ENCODE peak calls at places on chromosomes 13 and 19, in five cellular contexts. X is fibroblast of the aortic adventitia, J is NCI-H1105, L is iPS-NIHi11, A is neural crest cell. D is an unnamed sample.

GRCh38 chr13:93915269-93915809 is 564.1 kb downstream of the DCT start:
- DNase-seq in L (no peak), J (no peak), X (peak; percentile 53), A (no peak), D (no peak)

GRCh38 chr13:100363351-100363750 is 225.2 kb downstream of the GGACT start:
- DNase-seq in A (no peak), L (no peak), X (peak; percentile 56), J (no peak), D (no peak)

GRCh38 chr19:6092329-6093286 is 17.7 kb downstream of the RFX2 start:
- DNase-seq in J (peak; percentile 62), A (peak; percentile 57), X (peak; percentile 87), L (peak; percentile 72), D (no peak)

GRCh38 chr13:100610399-100611347 is 22.1 kb upstream of the GGACT start:
- DNase-seq in A (no peak), X (no peak), J (no peak), L (no peak), D (peak; percentile 95)

GRCh38 chr13:25872871-25873607 is 178.8 kb downstream of the SHISA2 start:
- DNase-seq in X (no peak), A (no peak), J (no peak), L (no peak), D (no peak)

GRCh38 chr13:27797228-27797624 is 4.9 kb downstream of the GSX1 start:
- DNase-seq in J (no peak), L (peak; percentile 66), X (peak; percentile 8), A (peak; percentile 53), D (peak; percentile 34)

GRCh38 chr13:99465454-99465853 is 35.8 kb upstream of the TM9SF2 start:
- DNase-seq in J (peak; percentile 19), X (no peak), A (no peak), L (no peak), D (no peak)

GRCh38 chr13:51881296-51881695 is 19.5 kb downstream of the CCDC70 start:
- DNase-seq in A (no peak), J (no peak), L (no peak), X (no peak), D (no peak)

GRCh38 chr13:42990147-42990990 is 1.7 kb downstream of the EPSTI1 start:
- DNase-seq in L (no peak), J (peak; percentile 36), X (peak; percentile 16), A (no peak), D (no peak)

GRCh38 chr13:82076421-82076820 is 1735.5 kb upstream of the SPRY2 start:
- DNase-seq in A (no peak), L (no peak), J (no peak), X (no peak), D (no peak)

GRCh38 chr19:29239220-29239776 is 26.3 kb upstream of the UQCRFS1 start:
- DNase-seq in J (no peak), L (peak; percentile 20), X (no peak), A (no peak), D (no peak)

GRCh38 chr19:2977686-2978466 is 512 bp downstream of the TLE6 start:
- DNase-seq in X (no peak), J (no peak), A (no peak), L (no peak), D (no peak)

GRCh38 chr19:9869008-9869617 is 34.0 kb downstream of the PIN1 start:
- DNase-seq in A (no peak), L (no peak), J (no peak), X (peak; percentile 12), D (peak; percentile 96)

GRCh38 chr19:50328257-50329145 is 676 bp downstream of the KCNC3 start:
- DNase-seq in X (no peak), L (peak; percentile 39), A (no peak), J (no peak), D (peak; percentile 20)

GRCh38 chr13:22039961-22040360 is 369.1 kb downstream of the FGF9 start:
- DNase-seq in J (no peak), A (no peak), L (no peak), X (no peak), D (no peak)

GRCh38 chr13:106917673-106918652 is 350.0 kb upstream of the ARGLU1 start:
- DNase-seq in X (peak; percentile 54), L (peak; percentile 84), J (peak; percentile 75), A (peak; percentile 89), D (peak; percentile 46)

GRCh38 chr13:35930665-35931631 is 200.2 kb downstream of the DCLK1 start:
- DNase-seq in X (peak; percentile 38), A (no peak), J (no peak), L (no peak), D (no peak)

GRCh38 chr19:42919757-42920079 is 2.0 kb upstream of the PSG6 start:
- DNase-seq in A (no peak), X (no peak), L (no peak), J (no peak), D (peak; percentile 73)

GRCh38 chr19:58518261-58519086 is 1.1 kb downstream of the ZBTB45 start:
- DNase-seq in L (no peak), J (no peak), X (no peak), A (no peak), D (no peak)

GRCh38 chr13:98370806-98371553 is 193.9 kb upstream of the RNF113B start:
- DNase-seq in X (peak; percentile 88), L (no peak), J (no peak), A (no peak), D (no peak)